ENCODE peak calls at places on chromosomes 4 and X, in four cellular contexts. C is breast epithelium, N is IMR-90, Z is GM12865. I is an unnamed sample.

GRCh38 chr4:98603683-98604573 is 54.5 kb downstream of the TSPAN5 start:
- DNase-seq in C (no peak), N (peak; percentile 71), Z (peak; percentile 18), I (no peak)

GRCh38 chr4:83207497-83208105 is 77.0 kb downstream of the COQ2 start:
- DNase-seq in C (no peak), N (peak; percentile 67), Z (no peak), I (peak; percentile 74)

GRCh38 chrX:153967536-153968214 is 3.9 kb downstream of the HCFC1 start:
- DNase-seq in C (no peak), N (no peak), Z (no peak), I (no peak)

GRCh38 chrX:9122504-9123245 is 88.7 kb upstream of the FAM9B start:
- DNase-seq in C (no peak), N (peak; percentile 35), Z (no peak), I (no peak)

GRCh38 chr4:69440312-69440711 is 55.4 kb downstream of the UGT2B4 start:
- DNase-seq in C (no peak), N (no peak), Z (no peak), I (no peak)

GRCh38 chr4:75025432-75025831 is 92.5 kb downstream of the PARM1 start:
- DNase-seq in C (no peak), N (no peak), Z (no peak), I (no peak)

GRCh38 chr4:112557676-112558411 is 41.9 kb upstream of the NEUROG2 start:
- DNase-seq in C (no peak), N (no peak), Z (no peak), I (no peak)

GRCh38 chr4:94455081-94455480 is 3.3 kb downstream of the PDLIM5 start:
- DNase-seq in C (peak; percentile 67), N (peak; percentile 88), Z (no peak), I (peak; percentile 76)

GRCh38 chr4:69038582-69038981 is 57.7 kb upstream of the UGT2B7 start:
- DNase-seq in C (no peak), N (peak; percentile 63), Z (no peak), I (no peak)

GRCh38 chr4:10095296-10095991 is 21.2 kb downstream of the WDR1 start:
- DNase-seq in C (no peak), N (no peak), Z (no peak), I (no peak)

GRCh38 chr4:83691998-83692397 is 156.1 kb downstream of the GPAT3 start:
- DNase-seq in C (no peak), N (no peak), Z (no peak), I (no peak)

GRCh38 chrX:119685225-119686066 is 7.5 kb downstream of the SEPTIN6 start:
- DNase-seq in C (no peak), N (no peak), Z (peak; percentile 77), I (no peak)

GRCh38 chr4:1590244-1590643 is 93.9 kb downstream of the FAM53A start:
- DNase-seq in C (no peak), N (no peak), Z (no peak), I (no peak)

GRCh38 chrX:129655547-129656248 is 942 bp upstream of the APLN start:
- DNase-seq in C (no peak), N (no peak), Z (peak; percentile 16), I (no peak)

GRCh38 chrX:75155454-75155829 is 641 bp downstream of the ABCB7 start:
- DNase-seq in C (no peak), N (peak; percentile 4), Z (peak; percentile 29), I (no peak)

GRCh38 chrX:39527045-39527444 is 570.7 kb downstream of the BCOR start:
- DNase-seq in C (no peak), N (peak; percentile 13), Z (no peak), I (no peak)

GRCh38 chrX:155262970-155263754 is 1.1 kb downstream of the RAB39B start:
- DNase-seq in C (no peak), N (no peak), Z (peak; percentile 23), I (no peak)

GRCh38 chr4:5921578-5921977 is 28.7 kb upstream of the CRMP1 start:
- DNase-seq in C (no peak), N (no peak), Z (no peak), I (no peak)

GRCh38 chr4:13322681-13323101 is 161.4 kb downstream of the RAB28 start:
- DNase-seq in C (no peak), N (peak; percentile 77), Z (no peak), I (no peak)

GRCh38 chr4:100248476-100248875 is 58.2 kb upstream of the DDIT4L start:
- DNase-seq in C (no peak), N (no peak), Z (no peak), I (no peak)

GRCh38 chr4:145805490-145805889 is 125.5 kb downstream of the C4orf51 start:
- DNase-seq in C (no peak), N (peak; percentile 21), Z (no peak), I (no peak)

GRCh38 chrX:17976955-17977354 is 115.9 kb upstream of the RAI2 start:
- DNase-seq in C (no peak), N (no peak), Z (no peak), I (no peak)

GRCh38 chr4:180827610-180828009 is 1415.6 kb upstream of the TENM3 start:
- DNase-seq in C (no peak), N (peak; percentile 67), Z (no peak), I (no peak)

GRCh38 chr4:94208268-94208667 is 603 bp downstream of the SMARCAD1 start:
- DNase-seq in C (no peak), N (no peak), Z (no peak), I (no peak)

GRCh38 chrX:131826572-131826971 is 196.5 kb upstream of the STK26 start:
- DNase-seq in C (no peak), N (no peak), Z (no peak), I (no peak)

GRCh38 chrX:131818297-131818936 is 204.7 kb upstream of the STK26 start:
- DNase-seq in C (no peak), N (no peak), Z (no peak), I (no peak)

GRCh38 chrX:131816551-131817136 is 206.5 kb upstream of the STK26 start:
- DNase-seq in C (no peak), N (peak; percentile 74), Z (peak; percentile 35), I (peak; percentile 93)

GRCh38 chrX:131827935-131828334 is 195.2 kb upstream of the STK26 start:
- DNase-seq in C (no peak), N (no peak), Z (peak; percentile 58), I (no peak)

GRCh38 chrX:131821945-131822622 is 201.0 kb upstream of the STK26 start:
- DNase-seq in C (no peak), N (peak; percentile 85), Z (peak; percentile 24), I (peak; percentile 87)
- TF ChIP-seq CTCF in C (peak; percentile 64), N (peak; percentile 70), Z (no peak), I (no peak)

GRCh38 chrX:23776363-23776762 is 6.6 kb upstream of the SAT1 start:
- DNase-seq in C (no peak), N (no peak), Z (no peak), I (no peak)

GRCh38 chrX:23782863-23783568 is at the start of gene SAT1:
- DNase-seq in C (peak; percentile 95), N (peak; percentile 91), Z (peak; percentile 96), I (peak; percentile 95)

GRCh38 chrX:23782455-23782854 is 518 bp upstream of the SAT1 start:
- DNase-seq in C (no peak), N (no peak), Z (no peak), I (no peak)

GRCh38 chrX:23783569-23784486 is 855 bp downstream of the SAT1 start:
- DNase-seq in C (no peak), N (no peak), Z (peak; percentile 40), I (no peak)

DNA sequence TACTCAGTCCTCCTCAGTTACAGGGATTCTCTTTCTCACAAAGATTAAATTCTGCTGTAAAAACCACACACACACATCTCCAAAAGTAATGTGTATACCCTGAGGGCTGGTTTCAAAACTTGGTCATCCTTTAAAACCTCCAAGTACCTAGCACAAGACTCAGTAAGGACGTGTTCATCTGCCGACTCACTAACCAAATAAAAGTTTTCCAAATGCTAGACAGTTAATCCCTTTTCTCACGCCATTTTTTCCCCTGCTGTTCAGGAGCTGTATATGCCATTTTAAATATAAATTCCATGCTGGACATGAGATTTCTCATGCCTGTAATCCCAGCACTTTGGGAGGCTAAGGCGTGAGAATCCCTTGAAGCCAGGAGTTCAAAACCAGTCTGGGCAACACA is 3.9 kb upstream of the SAT1 start:
- DNase-seq in C (no peak), N (peak; percentile 85), Z (no peak), I (no peak)
- TF ChIP-seq CTCF in C (no peak), N (peak; percentile 37), Z (no peak), I (no peak)

GRCh38 chrX:72272868-72273267 is 4.2 kb downstream of the RPS4X start:
- DNase-seq in C (no peak), N (peak; percentile 76), Z (no peak), I (no peak)

GRCh38 chrX:72271091-72271490 is 6.0 kb downstream of the RPS4X start:
- DNase-seq in C (no peak), N (no peak), Z (no peak), I (no peak)

GRCh38 chrX:72270316-72270866 is 6.7 kb downstream of the RPS4X start:
- DNase-seq in C (no peak), N (no peak), Z (no peak), I (no peak)

GRCh38 chrX:72273718-72274117 is 3.3 kb downstream of the RPS4X start:
- DNase-seq in C (no peak), N (no peak), Z (no peak), I (no peak)

GRCh38 chrX:72271812-72272211 is 5.2 kb downstream of the RPS4X start:
- DNase-seq in C (no peak), N (no peak), Z (no peak), I (no peak)
- TF ChIP-seq CTCF in C (no peak), N (no peak), Z (no peak), I (no peak)

DNA sequence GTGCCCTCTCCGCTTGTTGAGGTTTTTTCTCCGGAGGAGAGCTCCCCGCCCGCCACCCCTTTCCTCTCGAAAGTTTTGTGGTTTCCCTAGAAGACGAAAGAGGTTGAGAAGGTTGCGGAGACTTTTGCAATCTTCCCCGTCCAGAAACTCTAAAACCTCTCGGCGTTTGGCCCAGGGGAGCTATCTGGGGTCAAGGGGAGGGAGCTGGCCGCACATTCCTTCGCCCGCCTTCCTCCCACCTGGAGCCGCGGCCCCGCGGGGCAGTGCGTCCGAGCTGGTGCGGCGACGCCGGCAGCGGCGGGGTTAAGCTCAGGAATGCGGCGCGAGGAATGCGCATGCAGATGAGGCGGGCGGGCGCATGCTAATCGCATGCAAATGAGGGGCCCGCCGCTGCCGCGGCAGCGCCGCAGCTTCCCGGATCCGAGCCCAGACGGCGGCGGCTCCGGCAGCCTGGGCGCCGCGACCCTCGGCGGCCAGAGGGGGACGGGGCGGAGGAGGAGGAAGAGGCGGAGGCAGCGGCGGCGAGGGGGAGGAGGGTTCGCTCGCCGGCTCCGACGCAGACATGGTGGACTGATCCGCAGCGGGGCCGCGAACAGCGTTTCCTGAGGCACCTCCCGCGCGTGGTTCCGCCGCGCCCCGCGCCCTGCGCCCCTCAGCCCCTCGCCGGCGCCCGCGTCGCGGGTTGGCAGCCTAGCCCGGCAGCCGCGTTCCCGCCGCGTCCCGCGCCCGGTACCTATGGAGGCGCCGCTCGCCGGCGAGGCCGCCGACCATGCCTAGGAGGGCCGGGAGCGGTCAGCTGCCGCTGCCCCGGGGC is at the start of gene WWC2:
- DNase-seq in C (peak; percentile 89), N (peak; percentile 92), Z (peak; percentile 35), I (peak; percentile 78)
- TF ChIP-seq CTCF in C (no peak), N (peak; percentile 12), Z (no peak), I (no peak)

GRCh38 chr4:25531272-25531671 is 124.4 kb upstream of the SLC34A2 start:
- DNase-seq in C (no peak), N (no peak), Z (no peak), I (no peak)
- TF ChIP-seq CTCF in C (no peak), N (peak; percentile 18), Z (peak; percentile 20), I (no peak)